ENCODE peak calls at places on chromosomes 4 and X, in ten cellular contexts. O, Y, J, T, U, A, M, C, X and I are unnamed samples. For H3K4me1, the result is how much of the 10 kb centered on the place peaks cover.

GRCh38 chrX:386239-386767 is 404 bp downstream of the PPP2R3B start:
- DNase-seq in O (no peak), C (no peak), Y (peak), X (no peak), M (no peak), T (peak), U (no peak), A (no peak), J (no peak), I (no peak)

GRCh38 chr4:147498031-147498700 is 17.3 kb downstream of the EDNRA start:
- DNase-seq in U (no peak), O (no peak), M (no peak), X (no peak), T (no peak), A (no peak), J (no peak), C (no peak), Y (no peak), I (no peak)

GRCh38 chrX:74119016-74119910 is 184.7 kb upstream of the ZCCHC13 start:
- DNase-seq in J (no peak), M (peak), A (no peak), T (no peak), C (no peak), X (no peak), O (no peak), Y (no peak), U (no peak), I (no peak)

GRCh38 chrX:44674906-44675305 is 132.2 kb upstream of the FUNDC1 start:
- DNase-seq in M (no peak), T (no peak), J (no peak), Y (no peak), A (no peak), U (no peak), C (no peak), O (no peak), X (no peak), I (no peak)

GRCh38 chrX:69093960-69094935 is 71.0 kb downstream of the PJA1 start:
- DNase-seq in A (peak), C (peak), X (peak), Y (peak), J (peak), U (peak), O (peak), T (peak), M (peak), I (no peak)

GRCh38 chr4:76740192-76740591 is 157.8 kb downstream of the SOWAHB start:
- DNase-seq in O (no peak), M (no peak), C (no peak), J (no peak), A (no peak), Y (no peak), T (no peak), U (no peak), X (no peak), I (no peak)

GRCh38 chr4:7926822-7927221 is 12.8 kb downstream of the AFAP1 start:
- DNase-seq in J (no peak), A (no peak), Y (no peak), T (no peak), C (no peak), X (no peak), U (no peak), O (peak), M (no peak), I (no peak)

GRCh38 chrX:77426811-77427210 is 20.4 kb upstream of the FGF16 start:
- DNase-seq in J (no peak), M (no peak), T (no peak), A (no peak), Y (no peak), U (no peak), O (no peak), X (no peak), C (no peak), I (no peak)

GRCh38 chrX:30610050-30610449 is 32.5 kb upstream of the TASL start:
- DNase-seq in C (no peak), J (no peak), T (no peak), U (no peak), X (no peak), M (no peak), Y (no peak), A (no peak), O (no peak), I (no peak)

GRCh38 chr4:1910643-1911042 is 39.5 kb downstream of the NSD2 start:
- DNase-seq in M (no peak), O (no peak), J (peak), C (peak), T (no peak), Y (peak), X (peak), U (no peak), A (peak), I (no peak)

GRCh38 chr4:125085-125820 is 952 bp downstream of the ZNF718 start:
- DNase-seq in Y (peak), M (no peak), U (peak), T (peak), J (peak), O (no peak), X (peak), A (peak), C (no peak), I (no peak)

GRCh38 chrX:103791233-103791632 is 14.6 kb downstream of the PLP1 start:
- DNase-seq in C (no peak), M (no peak), A (no peak), T (no peak), Y (no peak), U (no peak), J (no peak), X (no peak), O (no peak), I (no peak)

GRCh38 chr4:186781032-186781917 is 57.6 kb upstream of the FAT1 start:
- DNase-seq in C (no peak), U (no peak), X (no peak), J (no peak), O (no peak), M (peak), Y (no peak), T (no peak), A (no peak), I (no peak)

DNA sequence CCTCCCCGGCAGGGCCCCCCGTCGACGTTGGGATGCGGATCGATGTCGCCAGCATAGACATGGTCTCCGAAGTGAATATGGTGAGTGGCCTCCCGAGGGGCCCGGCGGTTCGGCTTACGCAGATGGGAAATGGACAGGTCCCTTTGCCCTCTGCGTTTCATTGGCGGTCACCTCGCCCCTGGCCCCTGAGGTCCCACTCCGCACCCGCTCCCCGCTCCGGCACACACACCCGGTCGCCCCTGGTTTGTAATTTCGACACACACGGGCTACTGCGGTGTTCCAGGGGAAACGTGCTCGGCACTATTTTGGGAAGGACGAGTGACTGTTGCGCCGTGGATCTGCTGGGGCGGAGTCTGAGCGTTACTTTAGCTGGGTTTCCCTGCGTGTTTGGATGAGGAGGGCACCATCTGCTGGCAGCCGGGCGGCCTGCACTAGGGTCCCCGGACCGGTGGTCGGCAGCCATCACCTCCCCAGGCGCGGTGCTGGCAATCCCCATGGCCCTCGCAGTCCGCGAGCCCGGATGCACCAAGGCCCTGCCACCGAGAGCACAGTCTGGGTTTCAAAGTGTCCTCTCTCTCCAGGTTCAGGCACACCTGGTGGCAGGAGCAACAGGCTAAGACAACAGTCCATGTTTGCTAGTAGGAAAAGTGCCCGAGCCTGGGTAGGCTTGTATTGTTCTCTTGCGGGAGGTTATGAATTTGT is 1.2 kb downstream of the GABRB1 start:
- DNase-seq in T (peak), C (peak), U (no peak), J (peak), Y (peak), O (peak), X (peak), A (peak), M (no peak), I (no peak)
- H3K4me1 ChIP-seq in T (under half), C (under half), U (under half), J (under half), Y (under half), O (under half), X (under half), A (under half), M (under half), I (under half)

GRCh38 chrX:49286581-49286980 is 16.9 kb upstream of the GAGE10 start:
- DNase-seq in A (no peak), J (no peak), O (no peak), X (no peak), U (no peak), T (no peak), C (no peak), M (no peak), Y (no peak), I (no peak)

GRCh38 chrX:49284212-49284611 is 14.6 kb downstream of the PPP1R3F start:
- DNase-seq in J (no peak), O (no peak), Y (no peak), C (no peak), A (no peak), U (no peak), M (no peak), X (no peak), T (no peak), I (no peak)

GRCh38 chrX:49290215-49290614 is 13.2 kb upstream of the GAGE10 start:
- DNase-seq in Y (no peak), X (no peak), U (no peak), M (no peak), J (no peak), C (no peak), T (no peak), A (no peak), O (no peak), I (no peak)

GRCh38 chrX:49286136-49286535 is 16.5 kb downstream of the PPP1R3F start:
- DNase-seq in J (no peak), O (no peak), C (no peak), T (no peak), M (no peak), A (no peak), Y (no peak), X (no peak), U (no peak), I (no peak)

GRCh38 chrX:49287665-49288064 is 15.8 kb upstream of the GAGE10 start:
- DNase-seq in A (no peak), X (no peak), M (no peak), J (no peak), Y (no peak), O (peak), T (no peak), U (no peak), C (no peak), I (no peak)
- TF ChIP-seq POLR2AphosphoS5 in A (no peak), X (no peak), M (no peak), J (no peak), Y (no peak), O (no peak), T (no peak), U (no peak), C (no peak), I (no peak)

DNA sequence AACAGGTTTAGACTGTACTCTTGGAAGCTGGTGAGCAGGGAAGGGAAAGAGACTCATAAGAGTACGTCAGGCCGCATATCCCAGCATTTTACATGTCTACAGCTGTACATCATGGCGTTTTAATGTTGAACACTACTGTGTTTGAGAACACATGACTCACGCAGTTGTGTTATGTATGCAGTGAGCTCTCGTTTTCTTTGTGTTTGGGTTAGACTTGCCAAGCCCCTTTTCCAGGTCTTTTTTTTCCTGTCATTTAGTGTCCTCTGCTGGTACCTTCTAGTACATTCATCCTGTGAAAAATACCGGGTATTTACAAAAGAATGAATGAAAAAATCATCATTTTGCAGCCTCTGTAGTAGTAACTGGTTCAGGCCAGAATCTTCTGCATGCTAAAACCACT is 35.3 kb downstream of the SMS start:
- DNase-seq in J (no peak), X (no peak), O (no peak), M (no peak), T (no peak), U (no peak), Y (peak), C (no peak), A (no peak), I (no peak)
- TF ChIP-seq CTCF in J (peak), X (no peak), O (peak), M (no peak), T (no peak), U (peak), Y (peak), C (peak), A (no peak), I (no peak)

DNA sequence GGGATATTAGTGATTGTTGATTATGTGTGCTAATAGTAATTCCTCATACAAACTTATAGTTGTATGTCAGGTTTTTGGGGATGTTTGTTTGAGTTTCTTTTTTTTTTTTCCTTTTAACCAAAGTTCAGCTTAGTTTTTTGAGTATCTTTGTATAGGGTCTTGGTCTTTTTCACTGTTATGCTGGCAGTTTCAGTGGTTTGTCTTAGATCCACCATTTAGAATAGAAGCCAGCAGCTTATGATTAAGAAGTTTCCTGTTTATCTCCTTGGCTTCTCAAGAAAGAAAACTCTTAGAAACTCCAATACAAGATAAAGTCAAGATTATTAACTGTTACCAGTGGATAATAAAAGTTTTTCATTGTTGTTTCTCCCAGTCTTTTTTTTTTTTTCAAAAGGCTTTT is 16.1 kb downstream of the CPEB2 start:
- DNase-seq in O (no peak), A (no peak), X (no peak), T (no peak), C (no peak), U (no peak), J (no peak), M (no peak), Y (no peak), I (no peak)
- H3K4me1 ChIP-seq in O (half or more), A (under half), X (under half), T (under half), C (under half), U (under half), J (under half), M (under half), Y (under half), I (under half)

GRCh38 chr4:15469402-15470148 is at the start of gene CC2D2A:
- DNase-seq in U (no peak), A (no peak), X (no peak), Y (peak), J (peak), C (peak), T (no peak), M (no peak), O (no peak), I (no peak)
- TF ChIP-seq POLR2AphosphoS5 in U (no peak), A (no peak), X (no peak), Y (no peak), J (no peak), C (peak), T (no peak), M (no peak), O (peak), I (peak)

DNA sequence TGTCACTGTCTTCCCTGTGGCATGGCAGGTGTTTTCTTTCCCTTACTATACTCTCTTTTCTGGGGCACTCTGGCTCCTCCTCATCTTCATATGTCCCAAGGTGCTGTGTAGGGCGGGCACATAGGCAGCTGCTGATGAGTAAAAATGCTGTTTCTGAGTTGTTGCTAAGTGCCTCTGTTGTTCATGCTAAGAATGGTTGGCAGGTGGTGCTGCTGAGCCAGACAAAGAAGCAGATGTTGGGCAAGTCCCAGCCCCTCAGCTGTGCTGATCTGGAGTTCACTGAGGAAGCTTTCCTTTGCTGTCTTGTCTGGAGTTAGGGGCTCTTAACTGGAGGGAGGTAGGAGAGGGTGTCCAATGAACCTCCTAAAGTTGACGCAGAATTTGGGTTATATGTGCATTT is 40.6 kb downstream of the HADH start:
- DNase-seq in U (no peak), Y (peak), A (no peak), C (peak), T (no peak), J (peak), X (peak), O (no peak), M (peak), I (no peak)
- TF ChIP-seq CTCF in U (no peak), Y (peak), A (no peak), C (peak), T (peak), J (peak), X (peak), O (no peak), M (peak), I (no peak)

DNA sequence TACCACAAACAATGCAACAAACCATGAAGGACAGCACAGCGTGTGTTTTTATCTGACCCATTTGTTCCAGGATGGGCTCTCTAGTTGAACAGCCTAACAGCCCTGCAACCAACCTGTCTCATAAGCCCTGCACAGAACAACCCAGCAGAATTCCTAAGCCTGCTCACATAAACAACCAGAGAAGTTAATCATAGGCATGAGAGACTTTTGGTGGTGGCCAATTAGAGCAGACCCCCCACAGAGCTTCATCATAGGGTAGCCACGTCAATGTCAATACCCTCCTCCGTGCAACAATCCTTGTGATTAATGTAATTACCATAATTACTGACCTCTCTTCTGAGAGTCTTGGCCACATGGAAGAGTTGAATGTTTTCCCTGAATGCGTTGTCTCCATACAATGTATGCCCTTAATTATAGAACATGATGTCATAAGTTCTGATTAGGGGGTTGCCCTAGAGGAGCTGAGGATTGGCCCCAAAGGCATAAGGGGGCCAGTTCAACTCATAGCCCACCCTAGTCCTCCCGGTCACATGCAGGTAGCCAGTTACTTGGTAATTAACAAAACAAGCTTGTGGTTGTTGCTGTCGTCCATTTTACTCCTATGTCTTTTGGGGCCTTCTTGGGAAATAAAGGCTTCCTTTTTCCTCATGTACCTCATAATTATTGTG is 92.7 kb downstream of the SYNPO2 start:
- DNase-seq in O (no peak), T (no peak), X (no peak), C (no peak), A (no peak), Y (peak), M (no peak), U (no peak), J (no peak), I (no peak)
- H3K4me1 ChIP-seq in O (half or more), T (under half), X (under half), C (under half), A (under half), Y (under half), M (under half), U (under half), J (under half), I (under half)

DNA sequence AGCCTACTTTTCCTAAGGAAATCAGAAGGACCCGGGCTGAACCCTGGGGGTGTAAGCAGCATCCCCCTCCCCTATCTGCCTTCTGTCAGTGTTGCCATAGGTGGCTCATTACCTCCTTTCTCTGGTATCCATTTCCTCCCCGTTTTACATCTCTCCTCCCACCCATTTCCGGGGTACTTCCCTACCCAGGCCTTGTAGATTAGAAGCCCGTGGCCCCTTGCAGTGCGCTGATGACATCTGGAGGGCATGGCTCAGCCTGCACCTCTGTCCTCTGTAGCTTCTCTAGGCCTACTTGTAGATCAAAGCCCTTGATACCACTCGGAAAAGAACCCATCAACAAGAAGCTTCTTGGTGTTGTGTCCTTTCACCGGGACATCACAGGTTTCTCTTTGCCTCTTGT is 71.8 kb downstream of the NBDY start:
- DNase-seq in C (peak), U (no peak), O (no peak), T (peak), A (no peak), M (no peak), Y (no peak), J (peak), X (no peak), I (no peak)
- TF ChIP-seq POLR2AphosphoS5 in C (no peak), U (no peak), O (no peak), T (peak), A (no peak), M (no peak), Y (no peak), J (no peak), X (no peak), I (no peak)